ENCODE peak calls at places on chromosomes 3 and 15, in eight cellular contexts. One of them, this sample, is unnamed.

GRCh38 chr3:14791343-14791945 is 27.3 kb upstream of the FGD5 start:
- DNase-seq in mammary epithelial cell: peak; percentile 26
- DNase-seq in Panc1: peak; percentile 12
- DNase-seq in RWPE1: peak; percentile 43
- DNase-seq in choroid plexus epithelial cell: peak; percentile 54
- DNase-seq in fibroblast of mammary gland: peak; percentile 38
- DNase-seq in HFF-Myc: no peak
- DNase-seq in PC-9: peak; percentile 48
- DNase-seq in this sample: peak; percentile 76

GRCh38 chr3:2099028-2099671 is 484 bp downstream of the CNTN4 start:
- DNase-seq in mammary epithelial cell: no peak
- DNase-seq in Panc1: no peak
- DNase-seq in RWPE1: no peak
- DNase-seq in choroid plexus epithelial cell: no peak
- DNase-seq in fibroblast of mammary gland: no peak
- DNase-seq in HFF-Myc: no peak
- DNase-seq in PC-9: no peak
- DNase-seq in this sample: no peak

GRCh38 chr3:183503738-183504137 is 51.8 kb downstream of the KLHL6 start:
- DNase-seq in mammary epithelial cell: no peak
- DNase-seq in Panc1: no peak
- DNase-seq in RWPE1: no peak
- DNase-seq in choroid plexus epithelial cell: no peak
- DNase-seq in fibroblast of mammary gland: no peak
- DNase-seq in HFF-Myc: no peak
- DNase-seq in PC-9: no peak
- DNase-seq in this sample: no peak

GRCh38 chr15:71444032-71444810 is 328.9 kb downstream of the THSD4 start:
- DNase-seq in mammary epithelial cell: no peak
- DNase-seq in Panc1: no peak
- DNase-seq in RWPE1: no peak
- DNase-seq in choroid plexus epithelial cell: no peak
- DNase-seq in fibroblast of mammary gland: no peak
- DNase-seq in HFF-Myc: no peak
- DNase-seq in PC-9: no peak
- DNase-seq in this sample: no peak

GRCh38 chr3:184461219-184461618 is 81.4 kb downstream of the CHRD start:
- DNase-seq in mammary epithelial cell: no peak
- DNase-seq in Panc1: no peak
- DNase-seq in RWPE1: no peak
- DNase-seq in choroid plexus epithelial cell: no peak
- DNase-seq in fibroblast of mammary gland: no peak
- DNase-seq in HFF-Myc: no peak
- DNase-seq in PC-9: no peak
- DNase-seq in this sample: no peak

GRCh38 chr15:62873203-62873602 is 169.3 kb upstream of the TPM1 start:
- DNase-seq in mammary epithelial cell: no peak
- DNase-seq in Panc1: no peak
- DNase-seq in RWPE1: no peak
- DNase-seq in choroid plexus epithelial cell: no peak
- DNase-seq in fibroblast of mammary gland: no peak
- DNase-seq in HFF-Myc: no peak
- DNase-seq in PC-9: no peak
- DNase-seq in this sample: no peak

GRCh38 chr3:149667576-149667975 is 9.8 kb upstream of the WWTR1 start:
- DNase-seq in mammary epithelial cell: no peak
- DNase-seq in Panc1: no peak
- DNase-seq in RWPE1: no peak
- DNase-seq in choroid plexus epithelial cell: no peak
- DNase-seq in fibroblast of mammary gland: no peak
- DNase-seq in HFF-Myc: no peak
- DNase-seq in PC-9: no peak
- DNase-seq in this sample: no peak

GRCh38 chr3:53195602-53196574 is 34.9 kb downstream of the PRKCD start:
- DNase-seq in mammary epithelial cell: peak; percentile 16
- DNase-seq in Panc1: no peak
- DNase-seq in RWPE1: peak; percentile 45
- DNase-seq in choroid plexus epithelial cell: peak; percentile 47
- DNase-seq in fibroblast of mammary gland: peak; percentile 32
- DNase-seq in HFF-Myc: no peak
- DNase-seq in PC-9: peak; percentile 51
- DNase-seq in this sample: peak; percentile 67

GRCh38 chr3:24678021-24678420 is 183.4 kb upstream of the THRB start:
- DNase-seq in mammary epithelial cell: no peak
- DNase-seq in Panc1: no peak
- DNase-seq in RWPE1: no peak
- DNase-seq in choroid plexus epithelial cell: no peak
- DNase-seq in fibroblast of mammary gland: no peak
- DNase-seq in HFF-Myc: no peak
- DNase-seq in PC-9: no peak
- DNase-seq in this sample: no peak

GRCh38 chr3:145952541-145952940 is 208.4 kb downstream of the PLOD2 start:
- DNase-seq in mammary epithelial cell: peak; percentile 66
- DNase-seq in Panc1: no peak
- DNase-seq in RWPE1: no peak
- DNase-seq in choroid plexus epithelial cell: peak; percentile 50
- DNase-seq in fibroblast of mammary gland: peak; percentile 97
- DNase-seq in HFF-Myc: peak; percentile 89
- DNase-seq in PC-9: no peak
- DNase-seq in this sample: no peak

GRCh38 chr15:40787344-40787841 is 17.6 kb downstream of the C15orf62 start:
- DNase-seq in mammary epithelial cell: peak; percentile 97
- DNase-seq in Panc1: no peak
- DNase-seq in RWPE1: peak; percentile 93
- DNase-seq in choroid plexus epithelial cell: peak; percentile 71
- DNase-seq in fibroblast of mammary gland: peak; percentile 79
- DNase-seq in HFF-Myc: no peak
- DNase-seq in PC-9: peak; percentile 91
- DNase-seq in this sample: peak; percentile 84

GRCh38 chr3:144771401-144771870 is 799.8 kb downstream of the DIPK2A start:
- DNase-seq in mammary epithelial cell: no peak
- DNase-seq in Panc1: no peak
- DNase-seq in RWPE1: no peak
- DNase-seq in choroid plexus epithelial cell: peak; percentile 97
- DNase-seq in fibroblast of mammary gland: peak; percentile 62
- DNase-seq in HFF-Myc: peak; percentile 12
- DNase-seq in PC-9: no peak
- DNase-seq in this sample: no peak

GRCh38 chr15:61227269-61228024 is 1.7 kb downstream of the RORA start:
- DNase-seq in mammary epithelial cell: peak; percentile 52
- DNase-seq in Panc1: no peak
- DNase-seq in RWPE1: peak; percentile 62
- DNase-seq in choroid plexus epithelial cell: peak; percentile 38
- DNase-seq in fibroblast of mammary gland: peak; percentile 65
- DNase-seq in HFF-Myc: peak; percentile 17
- DNase-seq in PC-9: peak; percentile 4
- DNase-seq in this sample: no peak

GRCh38 chr3:189863031-189863430 is 231.8 kb downstream of the TP63 start:
- DNase-seq in mammary epithelial cell: peak; percentile 60
- DNase-seq in Panc1: no peak
- DNase-seq in RWPE1: peak; percentile 25
- DNase-seq in choroid plexus epithelial cell: no peak
- DNase-seq in fibroblast of mammary gland: no peak
- DNase-seq in HFF-Myc: no peak
- DNase-seq in PC-9: no peak
- DNase-seq in this sample: no peak

GRCh38 chr3:112810561-112810960 is 36.1 kb downstream of the CD200R1L start:
- DNase-seq in mammary epithelial cell: no peak
- DNase-seq in Panc1: no peak
- DNase-seq in RWPE1: no peak
- DNase-seq in choroid plexus epithelial cell: no peak
- DNase-seq in fibroblast of mammary gland: no peak
- DNase-seq in HFF-Myc: no peak
- DNase-seq in PC-9: no peak
- DNase-seq in this sample: no peak

GRCh38 chr3:28601291-28601690 is 252.7 kb upstream of the AZI2 start:
- DNase-seq in mammary epithelial cell: peak; percentile 27
- DNase-seq in Panc1: no peak
- DNase-seq in RWPE1: no peak
- DNase-seq in choroid plexus epithelial cell: no peak
- DNase-seq in fibroblast of mammary gland: no peak
- DNase-seq in HFF-Myc: no peak
- DNase-seq in PC-9: no peak
- DNase-seq in this sample: no peak

GRCh38 chr3:32109256-32109655 is 2.8 kb downstream of the GPD1L start:
- DNase-seq in mammary epithelial cell: no peak
- DNase-seq in Panc1: no peak
- DNase-seq in RWPE1: no peak
- DNase-seq in choroid plexus epithelial cell: peak; percentile 65
- DNase-seq in fibroblast of mammary gland: peak; percentile 88
- DNase-seq in HFF-Myc: no peak
- DNase-seq in PC-9: no peak
- DNase-seq in this sample: no peak
- TF ChIP-seq CTCF in mammary epithelial cell: no peak
- TF ChIP-seq CTCF in Panc1: no peak
- TF ChIP-seq CTCF in RWPE1: no peak
- TF ChIP-seq CTCF in choroid plexus epithelial cell: peak; percentile 18
- TF ChIP-seq CTCF in fibroblast of mammary gland: no peak
- TF ChIP-seq CTCF in HFF-Myc: no peak
- TF ChIP-seq CTCF in PC-9: no peak
- TF ChIP-seq CTCF in this sample: no peak

DNA sequence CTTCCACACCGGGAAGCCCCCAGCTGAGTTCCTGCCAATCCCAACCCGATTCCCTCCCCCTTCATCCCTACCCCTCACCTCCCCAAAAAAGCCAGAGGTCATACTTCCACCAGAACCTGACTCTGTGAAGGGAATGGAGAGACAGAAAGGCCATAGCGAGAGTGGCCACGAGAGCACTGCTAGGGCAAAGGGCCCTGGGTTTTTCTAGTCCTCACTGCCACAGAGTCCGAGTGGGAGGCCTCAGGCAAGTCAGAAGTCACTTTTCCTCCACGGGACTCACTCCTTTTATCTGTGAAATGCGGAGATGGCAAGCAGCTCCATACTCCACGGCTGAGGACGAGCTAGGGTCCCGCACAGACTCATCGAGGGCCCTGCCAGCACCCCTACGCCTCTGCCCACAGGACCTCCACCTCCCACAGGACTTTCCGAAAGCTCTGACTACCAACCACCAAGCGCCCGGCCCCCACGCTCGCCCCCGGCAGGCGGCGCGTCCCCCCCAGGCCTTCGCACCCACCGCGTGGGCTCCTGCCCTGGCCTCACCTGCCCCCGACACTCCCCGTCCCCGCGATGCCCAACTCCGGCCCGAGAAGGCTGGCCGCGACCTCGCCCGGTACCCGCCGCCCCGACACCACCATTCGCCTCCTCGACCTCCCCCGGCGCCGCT is 794 bp downstream of the ATP13A3 start:
- DNase-seq in mammary epithelial cell: no peak
- DNase-seq in Panc1: no peak
- DNase-seq in RWPE1: peak; percentile 21
- DNase-seq in choroid plexus epithelial cell: no peak
- DNase-seq in fibroblast of mammary gland: no peak
- DNase-seq in HFF-Myc: no peak
- DNase-seq in PC-9: peak; percentile 37
- DNase-seq in this sample: peak; percentile 73
- TF ChIP-seq CTCF in mammary epithelial cell: peak; percentile 7
- TF ChIP-seq CTCF in Panc1: peak; percentile 6
- TF ChIP-seq CTCF in RWPE1: no peak
- TF ChIP-seq CTCF in choroid plexus epithelial cell: peak; percentile 24
- TF ChIP-seq CTCF in fibroblast of mammary gland: no peak
- TF ChIP-seq CTCF in HFF-Myc: peak; percentile 18
- TF ChIP-seq CTCF in PC-9: peak; percentile 27
- TF ChIP-seq CTCF in this sample: no peak

GRCh38 chr3:70580021-70580420 is 267.6 kb upstream of the MDFIC2 start:
- DNase-seq in mammary epithelial cell: no peak
- DNase-seq in Panc1: no peak
- DNase-seq in RWPE1: no peak
- DNase-seq in choroid plexus epithelial cell: peak; percentile 87
- DNase-seq in fibroblast of mammary gland: no peak
- DNase-seq in HFF-Myc: no peak
- DNase-seq in PC-9: no peak
- DNase-seq in this sample: no peak
- TF ChIP-seq CTCF in mammary epithelial cell: no peak
- TF ChIP-seq CTCF in Panc1: no peak
- TF ChIP-seq CTCF in RWPE1: no peak
- TF ChIP-seq CTCF in choroid plexus epithelial cell: no peak
- TF ChIP-seq CTCF in fibroblast of mammary gland: no peak
- TF ChIP-seq CTCF in HFF-Myc: no peak
- TF ChIP-seq CTCF in PC-9: no peak
- TF ChIP-seq CTCF in this sample: no peak

GRCh38 chr3:167032267-167032876 is 347.7 kb downstream of the ZBBX start:
- DNase-seq in mammary epithelial cell: peak; percentile 36
- DNase-seq in Panc1: peak; percentile 12
- DNase-seq in RWPE1: peak; percentile 16
- DNase-seq in choroid plexus epithelial cell: peak; percentile 55
- DNase-seq in fibroblast of mammary gland: peak; percentile 67
- DNase-seq in HFF-Myc: no peak
- DNase-seq in PC-9: peak; percentile 31
- DNase-seq in this sample: no peak
- TF ChIP-seq CTCF in mammary epithelial cell: peak; percentile 51
- TF ChIP-seq CTCF in Panc1: peak; percentile 44
- TF ChIP-seq CTCF in RWPE1: peak; percentile 47
- TF ChIP-seq CTCF in choroid plexus epithelial cell: peak; percentile 34
- TF ChIP-seq CTCF in fibroblast of mammary gland: peak; percentile 54
- TF ChIP-seq CTCF in HFF-Myc: no peak
- TF ChIP-seq CTCF in PC-9: peak; percentile 82
- TF ChIP-seq CTCF in this sample: no peak

DNA sequence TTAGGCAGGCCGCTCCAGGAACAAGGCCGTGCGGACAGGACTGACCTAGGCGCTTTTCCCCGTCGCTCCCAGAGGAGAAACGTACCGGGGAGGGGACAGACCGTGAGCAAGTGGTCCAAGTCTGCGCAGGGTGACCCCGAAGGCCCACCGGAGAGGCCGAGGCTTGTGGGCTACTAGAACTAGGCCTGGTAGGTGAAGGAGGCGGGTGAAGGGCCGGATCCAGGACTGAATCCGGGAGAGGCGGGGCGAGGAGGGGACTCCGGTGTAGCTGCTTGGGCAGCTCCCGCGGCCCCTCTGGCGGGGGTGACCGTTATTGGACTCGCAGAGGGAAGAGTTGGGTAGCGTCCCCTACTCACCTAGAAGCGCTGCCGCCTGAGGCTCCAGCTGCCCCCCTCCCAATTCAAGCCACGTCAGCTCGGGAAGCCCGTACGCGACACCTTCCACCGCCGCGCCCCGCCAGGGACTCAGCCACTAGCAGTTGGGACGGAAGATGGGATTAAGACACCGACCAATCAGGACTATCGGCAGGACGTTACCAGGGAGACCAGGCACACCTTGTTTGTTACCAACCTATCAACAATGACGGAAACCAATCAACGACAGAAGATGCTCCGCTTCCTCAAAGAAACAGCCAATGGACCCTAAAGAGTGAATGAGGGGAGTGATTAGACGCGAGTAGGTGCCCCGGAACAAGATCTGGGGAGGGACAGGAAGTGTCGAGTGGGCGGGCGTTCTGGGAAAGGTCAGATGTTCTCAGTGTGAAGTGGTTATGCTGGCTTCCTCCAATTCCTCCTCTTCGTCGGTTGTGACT is at the start of gene GOLGB1:
- DNase-seq in mammary epithelial cell: peak; percentile 100
- DNase-seq in Panc1: peak; percentile 98
- DNase-seq in RWPE1: peak; percentile 99
- DNase-seq in choroid plexus epithelial cell: peak; percentile 100
- DNase-seq in fibroblast of mammary gland: peak; percentile 100
- DNase-seq in HFF-Myc: peak; percentile 100
- DNase-seq in PC-9: peak; percentile 94
- DNase-seq in this sample: peak; percentile 98
- TF ChIP-seq CTCF in mammary epithelial cell: no peak
- TF ChIP-seq CTCF in Panc1: no peak
- TF ChIP-seq CTCF in RWPE1: no peak
- TF ChIP-seq CTCF in choroid plexus epithelial cell: peak; percentile 11
- TF ChIP-seq CTCF in fibroblast of mammary gland: no peak
- TF ChIP-seq CTCF in HFF-Myc: no peak
- TF ChIP-seq CTCF in PC-9: no peak
- TF ChIP-seq CTCF in this sample: no peak